ENCODE peak calls at places on chromosomes 4 and X, in four cellular contexts. One of them, this sample, is unnamed.

GRCh38 chr4:10162341-10163000 is 45.9 kb upstream of the WDR1 start:
- DNase-seq in aorta: no peak
- DNase-seq in CD8-positive, alpha-beta T cell: no peak
- DNase-seq in neural progenitor cell: no peak
- DNase-seq in this sample: no peak

GRCh38 chr4:107183155-107183774 is 147.2 kb upstream of the DKK2 start:
- DNase-seq in aorta: no peak
- DNase-seq in neural progenitor cell: peak
- DNase-seq in CD8-positive, alpha-beta T cell: no peak
- DNase-seq in this sample: no peak

GRCh38 chr4:128322986-128323385 is 35.4 kb upstream of the PGRMC2 start:
- DNase-seq in aorta: no peak
- DNase-seq in neural progenitor cell: no peak
- DNase-seq in CD8-positive, alpha-beta T cell: no peak
- DNase-seq in this sample: no peak

GRCh38 chr4:68576272-68577100 is at the start of gene UGT2B17:
- DNase-seq in aorta: no peak
- DNase-seq in CD8-positive, alpha-beta T cell: no peak
- DNase-seq in neural progenitor cell: no peak
- DNase-seq in this sample: no peak

GRCh38 chr4:152115794-152116193 is 355.0 kb upstream of the GATB start:
- DNase-seq in CD8-positive, alpha-beta T cell: peak
- DNase-seq in aorta: no peak
- DNase-seq in neural progenitor cell: no peak
- DNase-seq in this sample: no peak

GRCh38 chr4:673349-674091 is 556 bp downstream of the ATP5ME start:
- DNase-seq in neural progenitor cell: peak
- DNase-seq in CD8-positive, alpha-beta T cell: no peak
- DNase-seq in aorta: peak
- DNase-seq in this sample: peak

GRCh38 chr4:140790765-140791164 is 34.6 kb upstream of the TBC1D9 start:
- DNase-seq in aorta: peak
- DNase-seq in neural progenitor cell: no peak
- DNase-seq in CD8-positive, alpha-beta T cell: no peak
- DNase-seq in this sample: peak

GRCh38 chr4:70511365-70511764 is 7.0 kb upstream of the AMTN start:
- DNase-seq in CD8-positive, alpha-beta T cell: no peak
- DNase-seq in aorta: no peak
- DNase-seq in neural progenitor cell: no peak
- DNase-seq in this sample: no peak

GRCh38 chr4:53622739-53623151 is 31.5 kb upstream of the LNX1 start:
- DNase-seq in CD8-positive, alpha-beta T cell: no peak
- DNase-seq in neural progenitor cell: no peak
- DNase-seq in aorta: no peak
- DNase-seq in this sample: no peak

GRCh38 chrX:40867352-40867751 is 132.0 kb upstream of the MED14 start:
- DNase-seq in CD8-positive, alpha-beta T cell: no peak
- DNase-seq in neural progenitor cell: no peak
- DNase-seq in aorta: no peak
- DNase-seq in this sample: no peak

GRCh38 chr4:95540227-95540626 is 8.5 kb downstream of the UNC5C start:
- DNase-seq in neural progenitor cell: no peak
- DNase-seq in aorta: no peak
- DNase-seq in CD8-positive, alpha-beta T cell: no peak
- DNase-seq in this sample: no peak

GRCh38 chrX:14875624-14876023 is 2.4 kb downstream of the MOSPD2 start:
- DNase-seq in neural progenitor cell: no peak
- DNase-seq in aorta: no peak
- DNase-seq in CD8-positive, alpha-beta T cell: no peak
- DNase-seq in this sample: no peak

GRCh38 chrX:77668391-77669237 is 117.4 kb downstream of the ATRX start:
- DNase-seq in aorta: no peak
- DNase-seq in CD8-positive, alpha-beta T cell: no peak
- DNase-seq in neural progenitor cell: no peak
- DNase-seq in this sample: no peak

GRCh38 chrX:39174761-39175417 is 373.6 kb downstream of the MID1IP1 start:
- DNase-seq in neural progenitor cell: no peak
- DNase-seq in aorta: peak
- DNase-seq in CD8-positive, alpha-beta T cell: peak
- DNase-seq in this sample: no peak

GRCh38 chrX:18394477-18394876 is 30.9 kb upstream of the CDKL5 start:
- DNase-seq in aorta: no peak
- DNase-seq in neural progenitor cell: no peak
- DNase-seq in CD8-positive, alpha-beta T cell: no peak
- DNase-seq in this sample: no peak

GRCh38 chr4:3226467-3226866 is 22.5 kb upstream of the MSANTD1 start:
- DNase-seq in aorta: peak
- DNase-seq in neural progenitor cell: no peak
- DNase-seq in CD8-positive, alpha-beta T cell: no peak
- DNase-seq in this sample: no peak

GRCh38 chrX:133985164-133986007 is at the start of gene GPC3:
- DNase-seq in aorta: peak
- DNase-seq in neural progenitor cell: peak
- DNase-seq in CD8-positive, alpha-beta T cell: peak
- DNase-seq in this sample: peak

GRCh38 chr4:36841583-36842326 is 402.8 kb upstream of the NWD2 start:
- DNase-seq in CD8-positive, alpha-beta T cell: no peak
- DNase-seq in aorta: no peak
- DNase-seq in neural progenitor cell: no peak
- DNase-seq in this sample: no peak

GRCh38 chr4:152156448-152156847 is 379.4 kb downstream of the FBXW7 start:
- DNase-seq in aorta: no peak
- DNase-seq in CD8-positive, alpha-beta T cell: no peak
- DNase-seq in neural progenitor cell: no peak
- DNase-seq in this sample: peak

GRCh38 chr4:150243932-150244331 is 165.7 kb downstream of the DCLK2 start:
- DNase-seq in neural progenitor cell: no peak
- DNase-seq in CD8-positive, alpha-beta T cell: no peak
- DNase-seq in aorta: no peak
- DNase-seq in this sample: no peak

GRCh38 chr4:120835342-120835741 is 87.2 kb downstream of the PRDM5 start:
- DNase-seq in CD8-positive, alpha-beta T cell: no peak
- DNase-seq in neural progenitor cell: no peak
- DNase-seq in aorta: no peak
- DNase-seq in this sample: no peak

GRCh38 chr4:2930135-2930805 is 32.9 kb downstream of the NOP14 start:
- DNase-seq in aorta: peak
- DNase-seq in CD8-positive, alpha-beta T cell: no peak
- DNase-seq in neural progenitor cell: no peak
- DNase-seq in this sample: peak

GRCh38 chr4:186008057-186008456 is 60.9 kb upstream of the TLR3 start:
- DNase-seq in neural progenitor cell: no peak
- DNase-seq in CD8-positive, alpha-beta T cell: no peak
- DNase-seq in aorta: no peak
- DNase-seq in this sample: no peak

GRCh38 chr4:2930821-2931764 is 32.1 kb downstream of the NOP14 start:
- DNase-seq in aorta: peak
- DNase-seq in neural progenitor cell: no peak
- DNase-seq in CD8-positive, alpha-beta T cell: no peak
- DNase-seq in this sample: peak

GRCh38 chr4:25330335-25330734 is 17.8 kb downstream of the ZCCHC4 start:
- DNase-seq in CD8-positive, alpha-beta T cell: no peak
- DNase-seq in neural progenitor cell: no peak
- DNase-seq in aorta: no peak
- DNase-seq in this sample: no peak

GRCh38 chr4:138055890-138056289 is 186.3 kb downstream of the SLC7A11 start:
- DNase-seq in CD8-positive, alpha-beta T cell: no peak
- DNase-seq in aorta: no peak
- DNase-seq in neural progenitor cell: no peak
- DNase-seq in this sample: no peak

GRCh38 chrX:106932960-106933537 is 12.8 kb downstream of the CLDN2 start:
- DNase-seq in neural progenitor cell: no peak
- DNase-seq in CD8-positive, alpha-beta T cell: no peak
- DNase-seq in aorta: no peak
- DNase-seq in this sample: no peak

GRCh38 chrX:9318761-9319160 is 146.1 kb upstream of the TBL1X start:
- DNase-seq in aorta: no peak
- DNase-seq in CD8-positive, alpha-beta T cell: no peak
- DNase-seq in neural progenitor cell: no peak
- DNase-seq in this sample: no peak

GRCh38 chr4:1987721-1988326 is 20.9 kb downstream of the NELFA start:
- DNase-seq in neural progenitor cell: no peak
- DNase-seq in CD8-positive, alpha-beta T cell: no peak
- DNase-seq in aorta: no peak
- DNase-seq in this sample: no peak

GRCh38 chr4:81030061-81030616 is 369 bp upstream of the BMP3 start:
- DNase-seq in aorta: no peak
- DNase-seq in neural progenitor cell: peak
- DNase-seq in CD8-positive, alpha-beta T cell: no peak
- DNase-seq in this sample: no peak

GRCh38 chr4:64520393-64520792 is 111.1 kb upstream of the TECRL start:
- DNase-seq in CD8-positive, alpha-beta T cell: no peak
- DNase-seq in neural progenitor cell: no peak
- DNase-seq in aorta: no peak
- DNase-seq in this sample: no peak

GRCh38 chr4:99447079-99447478 is 11.9 kb upstream of the ADH7 start:
- DNase-seq in aorta: no peak
- DNase-seq in neural progenitor cell: peak
- DNase-seq in CD8-positive, alpha-beta T cell: no peak
- DNase-seq in this sample: no peak

GRCh38 chr4:40473578-40474388 is 138.7 kb downstream of the CHRNA9 start:
- DNase-seq in neural progenitor cell: no peak
- DNase-seq in CD8-positive, alpha-beta T cell: no peak
- DNase-seq in aorta: no peak
- DNase-seq in this sample: no peak
- H3K4me3 ChIP-seq in neural progenitor cell: no peak
- H3K4me3 ChIP-seq in CD8-positive, alpha-beta T cell: no peak
- H3K4me3 ChIP-seq in aorta: no peak
- H3K4me3 ChIP-seq in this sample: no peak

GRCh38 chrX:72131317-72132294 is at the start of gene RTL5:
- DNase-seq in CD8-positive, alpha-beta T cell: peak
- DNase-seq in aorta: peak
- DNase-seq in neural progenitor cell: peak
- DNase-seq in this sample: peak
- H3K4me3 ChIP-seq in CD8-positive, alpha-beta T cell: peak
- H3K4me3 ChIP-seq in aorta: peak
- H3K4me3 ChIP-seq in neural progenitor cell: peak
- H3K4me3 ChIP-seq in this sample: peak

GRCh38 chr4:182143822-182144620 is 99.2 kb upstream of the TENM3 start:
- DNase-seq in aorta: no peak
- DNase-seq in neural progenitor cell: peak
- DNase-seq in CD8-positive, alpha-beta T cell: no peak
- DNase-seq in this sample: no peak
- H3K4me3 ChIP-seq in aorta: peak
- H3K4me3 ChIP-seq in neural progenitor cell: peak
- H3K4me3 ChIP-seq in CD8-positive, alpha-beta T cell: no peak
- H3K4me3 ChIP-seq in this sample: peak

GRCh38 chr4:166323250-166323649 is 450.2 kb downstream of the TLL1 start:
- DNase-seq in CD8-positive, alpha-beta T cell: no peak
- DNase-seq in aorta: no peak
- DNase-seq in neural progenitor cell: no peak
- DNase-seq in this sample: no peak
- H3K4me3 ChIP-seq in CD8-positive, alpha-beta T cell: no peak
- H3K4me3 ChIP-seq in aorta: no peak
- H3K4me3 ChIP-seq in neural progenitor cell: no peak
- H3K4me3 ChIP-seq in this sample: no peak

DNA sequence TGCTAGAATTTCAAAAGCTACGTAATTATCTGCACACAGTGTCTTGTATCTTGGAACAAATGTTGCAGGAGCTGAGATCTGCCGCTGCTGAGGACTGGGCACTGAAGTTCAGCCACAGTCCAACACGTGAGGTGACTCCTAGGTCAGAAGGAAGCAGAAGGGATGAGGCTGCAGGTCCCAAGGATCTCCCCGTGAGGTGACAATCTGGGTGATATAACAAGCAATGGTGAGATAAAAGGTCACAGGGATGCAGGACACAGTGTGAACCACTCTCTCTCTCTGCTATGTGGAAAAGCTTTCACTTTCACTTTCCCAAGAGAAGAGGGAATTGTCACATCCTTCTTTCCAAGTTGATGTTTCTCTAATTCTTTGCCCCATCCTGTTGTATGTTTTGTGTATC is 1416.0 kb upstream of the TENM3 start:
- DNase-seq in neural progenitor cell: no peak
- DNase-seq in aorta: no peak
- DNase-seq in CD8-positive, alpha-beta T cell: no peak
- DNase-seq in this sample: no peak
- H3K4me3 ChIP-seq in neural progenitor cell: no peak
- H3K4me3 ChIP-seq in aorta: peak
- H3K4me3 ChIP-seq in CD8-positive, alpha-beta T cell: no peak
- H3K4me3 ChIP-seq in this sample: peak

GRCh38 chr4:89838005-89838404 is 1.0 kb upstream of the SNCA start:
- DNase-seq in neural progenitor cell: peak
- DNase-seq in aorta: no peak
- DNase-seq in CD8-positive, alpha-beta T cell: no peak
- DNase-seq in this sample: no peak

GRCh38 chr4:89835413-89835812 is 1.5 kb downstream of the SNCA start:
- DNase-seq in neural progenitor cell: no peak
- DNase-seq in CD8-positive, alpha-beta T cell: no peak
- DNase-seq in aorta: no peak
- DNase-seq in this sample: no peak

GRCh38 chr4:89837385-89837995 is 529 bp upstream of the SNCA start:
- DNase-seq in aorta: no peak
- DNase-seq in neural progenitor cell: peak
- DNase-seq in CD8-positive, alpha-beta T cell: no peak
- DNase-seq in this sample: no peak

GRCh38 chr4:89836031-89836777 is 757 bp downstream of the SNCA start:
- DNase-seq in aorta: no peak
- DNase-seq in CD8-positive, alpha-beta T cell: no peak
- DNase-seq in neural progenitor cell: peak
- DNase-seq in this sample: no peak

DNA sequence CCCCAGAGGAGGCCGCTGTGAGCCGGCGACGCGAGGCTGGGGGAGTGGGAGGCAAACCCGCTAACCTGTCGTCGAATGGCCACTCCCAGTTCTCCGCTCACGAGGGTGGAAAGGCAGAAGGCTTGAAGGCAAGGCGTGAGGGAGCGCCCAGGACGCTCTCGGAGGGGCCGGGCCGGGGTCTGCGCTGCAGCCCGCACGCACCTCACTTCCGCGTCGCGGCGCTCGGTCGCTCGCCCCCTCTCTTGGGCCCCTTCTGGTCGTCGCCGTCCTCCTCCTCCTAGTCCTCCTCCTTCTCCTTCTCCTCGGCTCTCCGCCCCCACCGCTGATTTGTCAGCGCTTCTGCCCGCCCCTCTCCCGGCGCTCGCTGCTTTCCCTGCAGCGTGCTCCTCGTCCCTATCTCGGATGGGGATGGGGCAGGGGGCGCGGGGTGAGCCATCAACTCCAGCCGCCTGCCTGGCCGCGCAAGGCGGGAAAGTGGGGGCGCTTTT is at the start of gene SNCA:
- DNase-seq in aorta: peak
- DNase-seq in CD8-positive, alpha-beta T cell: peak
- DNase-seq in neural progenitor cell: peak
- DNase-seq in this sample: peak
- H3K4me3 ChIP-seq in aorta: peak
- H3K4me3 ChIP-seq in CD8-positive, alpha-beta T cell: peak
- H3K4me3 ChIP-seq in neural progenitor cell: peak
- H3K4me3 ChIP-seq in this sample: peak

GRCh38 chrX:45424341-45424740 is 223.7 kb upstream of the DIPK2B start:
- DNase-seq in aorta: no peak
- DNase-seq in CD8-positive, alpha-beta T cell: no peak
- DNase-seq in neural progenitor cell: no peak
- DNase-seq in this sample: no peak

GRCh38 chrX:45434231-45434630 is 233.6 kb upstream of the DIPK2B start:
- DNase-seq in CD8-positive, alpha-beta T cell: no peak
- DNase-seq in neural progenitor cell: no peak
- DNase-seq in aorta: no peak
- DNase-seq in this sample: no peak

GRCh38 chrX:45428816-45429215 is 228.1 kb upstream of the DIPK2B start:
- DNase-seq in CD8-positive, alpha-beta T cell: no peak
- DNase-seq in aorta: no peak
- DNase-seq in neural progenitor cell: no peak
- DNase-seq in this sample: no peak
- H3K4me3 ChIP-seq in CD8-positive, alpha-beta T cell: no peak
- H3K4me3 ChIP-seq in aorta: no peak
- H3K4me3 ChIP-seq in neural progenitor cell: no peak
- H3K4me3 ChIP-seq in this sample: no peak